ENCODE peak calls at places on chromosomes 6 and 20, in four cellular contexts. T is mesendoderm, W is brain microvascular endothelial cell, I is HL-60. F is an unnamed sample. For H3K27me3, the result is how much of the 10 kb centered on the place peaks cover.

GRCh38 chr6:161682982-161683381 is 409.1 kb upstream of the AGPAT4 start:
- DNase-seq in I (no peak), T (peak), W (no peak), F (no peak)

GRCh38 chr6:56938634-56939294 is 16.1 kb upstream of the BEND6 start:
- DNase-seq in W (peak), I (no peak), T (peak), F (no peak)

GRCh38 chr6:168886964-168887363 is 366.7 kb downstream of the THBS2 start:
- DNase-seq in T (no peak), I (no peak), W (no peak), F (no peak)

GRCh38 chr6:18209539-18210197 is 54.4 kb downstream of the KDM1B start:
- DNase-seq in T (no peak), W (no peak), I (no peak), F (no peak)

GRCh38 chr6:16575655-16576054 is 185.6 kb downstream of the ATXN1 start:
- DNase-seq in W (no peak), T (no peak), I (no peak), F (no peak)

GRCh38 chr6:135686784-135687301 is 164.7 kb upstream of the PDE7B start:
- DNase-seq in W (no peak), I (peak), T (no peak), F (peak)

GRCh38 chr6:149439626-149440025 is 39.6 kb downstream of the SUMO4 start:
- DNase-seq in I (no peak), T (no peak), W (no peak), F (no peak)

GRCh38 chr20:57449398-57450354 is 58.5 kb downstream of the RBM38 start:
- DNase-seq in W (no peak), I (no peak), T (no peak), F (no peak)

GRCh38 chr6:139134817-139135577 is at the start of gene HECA:
- DNase-seq in W (peak), T (peak), I (peak), F (peak)

GRCh38 chr6:109678240-109678639 is 12.8 kb downstream of the AK9 start:
- DNase-seq in I (no peak), T (no peak), W (no peak), F (no peak)

GRCh38 chr6:139344186-139344963 is 30.1 kb downstream of the CITED2 start:
- DNase-seq in W (no peak), T (no peak), I (no peak), F (no peak)

GRCh38 chr20:20358801-20359200 is 9.1 kb upstream of the INSM1 start:
- DNase-seq in T (no peak), I (no peak), W (no peak), F (no peak)

GRCh38 chr20:48156951-48157700 is 371.8 kb upstream of the SULF2 start:
- DNase-seq in I (no peak), T (no peak), W (no peak), F (no peak)

GRCh38 chr6:43267619-43268347 is 24.5 kb downstream of the TTBK1 start:
- DNase-seq in I (no peak), T (peak), W (no peak), F (no peak)

GRCh38 chr6:11833626-11834592 is 55.3 kb upstream of the ADTRP start:
- DNase-seq in I (no peak), T (peak), W (no peak), F (peak)

GRCh38 chr6:157596461-157596860 is 215.5 kb downstream of the ZDHHC14 start:
- DNase-seq in I (no peak), T (no peak), W (no peak), F (no peak)

GRCh38 chr6:147207351-147207750 is 3.1 kb downstream of the STXBP5 start:
- DNase-seq in W (no peak), I (no peak), T (no peak), F (no peak)

GRCh38 chr6:77707603-77708002 is 54.8 kb downstream of the MEI4 start:
- DNase-seq in W (no peak), I (no peak), T (peak), F (no peak)

GRCh38 chr6:154164397-154164796 is 125.4 kb downstream of the OPRM1 start:
- DNase-seq in T (no peak), I (no peak), W (peak), F (no peak)

GRCh38 chr20:33584976-33585375 is 77.2 kb upstream of the C20orf144 start:
- DNase-seq in I (no peak), W (no peak), T (no peak), F (no peak)

GRCh38 chr6:135144678-135145508 is 36.2 kb upstream of the MYB start:
- DNase-seq in W (peak), T (peak), I (peak), F (peak)

GRCh38 chr20:34515484-34516037 is 661 bp upstream of the DYNLRB1 start:
- DNase-seq in I (peak), T (peak), W (no peak), F (peak)

GRCh38 chr20:9668356-9668755 is 154.0 kb downstream of the LAMP5 start:
- DNase-seq in W (no peak), T (no peak), I (no peak), F (no peak)

GRCh38 chr20:41304413-41305079 is 13.0 kb downstream of the ZHX3 start:
- DNase-seq in W (no peak), T (no peak), I (no peak), F (no peak)

GRCh38 chr20:64038579-64039292 is 2.8 kb downstream of the C20orf204 start:
- DNase-seq in W (peak), I (peak), T (peak), F (peak)

GRCh38 chr6:125858427-125859320 is 67.9 kb downstream of the NCOA7 start:
- DNase-seq in T (peak), I (no peak), W (peak), F (peak)

GRCh38 chr6:127120109-127120786 is 1.8 kb downstream of the RSPO3 start:
- DNase-seq in T (peak), W (no peak), I (no peak), F (peak)
- H3K27me3 ChIP-seq in T (under half), W (under half), I (half or more), F (under half)

DNA sequence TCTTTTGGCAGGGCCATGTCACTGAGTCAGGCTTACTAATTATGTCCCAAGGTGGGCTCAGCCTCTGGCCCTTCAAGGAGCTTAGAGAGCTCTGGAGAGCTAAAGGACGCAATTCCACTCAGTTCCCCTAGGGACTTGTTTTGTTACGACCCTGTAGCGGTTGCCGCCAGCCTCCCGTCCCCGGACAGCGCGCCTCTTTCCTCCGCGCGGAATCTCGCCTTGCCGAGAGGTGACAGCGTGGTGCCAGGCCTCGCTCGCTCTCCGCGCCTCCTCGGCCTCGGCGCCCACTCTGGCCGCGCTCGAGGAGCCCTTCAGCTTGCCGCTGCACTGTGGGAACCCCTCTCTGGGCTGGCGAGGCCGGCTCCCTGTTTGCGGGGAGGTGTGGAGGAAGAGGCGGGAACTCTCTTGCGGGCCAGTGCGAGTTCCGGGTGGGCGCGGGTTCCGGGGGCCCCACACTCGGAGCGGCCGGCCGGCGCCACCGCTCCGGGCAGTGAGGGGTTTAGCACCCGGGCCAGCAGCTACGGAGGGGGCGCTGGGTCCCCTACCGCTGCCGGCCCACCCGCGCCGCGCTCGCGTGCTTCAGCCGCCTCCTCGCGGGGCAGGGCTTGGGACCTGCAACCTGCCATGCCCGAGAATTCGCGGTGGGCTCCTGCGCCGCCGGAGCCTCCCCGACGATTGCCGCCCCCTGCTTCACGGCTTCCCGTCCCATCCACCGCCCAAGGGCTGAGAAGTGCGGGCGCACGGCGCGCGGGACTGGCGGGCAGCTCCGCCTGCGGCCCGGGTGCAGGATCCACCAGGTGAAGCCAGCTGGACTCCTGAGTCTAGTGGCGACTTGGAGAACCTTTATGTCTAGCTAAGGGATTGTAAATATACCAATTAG is 9.9 kb upstream of the ZNF311 start:
- DNase-seq in W (no peak), I (no peak), T (peak), F (no peak)
- H3K27me3 ChIP-seq in W (under half), I (under half), T (under half), F (under half)

DNA sequence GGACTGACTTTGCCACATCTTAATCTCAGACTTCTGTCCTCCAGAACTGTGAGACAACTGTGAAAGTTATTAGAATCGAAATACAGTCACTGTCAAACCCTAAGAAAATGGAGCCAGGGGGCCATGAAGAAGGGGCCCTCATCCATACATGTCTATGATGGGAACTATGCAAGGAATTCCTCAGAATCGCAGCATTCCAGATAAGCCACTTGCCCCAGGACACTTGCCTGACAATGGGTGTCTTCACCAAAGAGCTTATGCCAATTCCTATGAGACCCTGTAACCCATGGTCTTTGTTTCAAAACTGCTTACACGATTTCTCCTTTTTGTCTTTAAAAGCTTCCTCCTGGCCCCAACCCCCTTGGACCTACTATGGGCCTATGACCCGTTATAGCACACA is 90.4 kb upstream of the FOXP4 start:
- DNase-seq in W (no peak), I (no peak), T (peak), F (no peak)
- H3K27me3 ChIP-seq in W (under half), I (under half), T (under half), F (under half)

DNA sequence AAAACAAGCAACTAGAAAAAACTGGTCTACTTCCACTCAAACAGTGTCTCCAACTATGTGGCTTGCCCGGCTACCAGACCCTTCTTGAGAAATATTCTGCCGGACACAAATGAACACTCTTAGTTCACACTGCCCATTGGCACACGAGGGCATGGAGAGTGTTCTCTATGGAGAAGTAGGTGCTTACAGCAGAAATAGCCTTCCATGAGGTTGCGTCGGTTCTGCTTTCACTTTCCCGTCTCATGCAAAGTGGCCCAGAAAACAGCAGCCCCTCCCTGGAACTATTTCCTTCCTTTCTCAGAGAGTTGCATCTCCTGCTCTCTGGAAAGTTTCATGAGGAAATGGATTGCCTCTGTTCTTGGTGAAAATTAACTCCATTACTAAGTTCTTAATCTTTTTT is 9.5 kb upstream of the HLA-DOA start:
- DNase-seq in I (peak), W (peak), T (no peak), F (no peak)
- H3K27me3 ChIP-seq in I (under half), W (under half), T (under half), F (under half)

F was measured in A673.